ENCODE peak calls at places on chromosome 4, in five cellular contexts. I is suprapubic skin, A is endothelial cell of umbilical vein, P is fibroblast of lung, W is mesenchymal stem cell. D is an unnamed sample.
A peak's percentile ranks its signal among the peaks of the same experiment; 100 is the strongest.

GRCh38 chr4:183626168-183626567 is 32.8 kb downstream of the RWDD4 start:
- DNase-seq in W (no peak), I (no peak), A (no peak), P (no peak), D (no peak)

GRCh38 chr4:83002329-83002728 is 8.3 kb downstream of the LIN54 start:
- DNase-seq in I (no peak), P (no peak), W (no peak), A (no peak), D (no peak)

GRCh38 chr4:42712854-42713253 is 55.9 kb upstream of the ATP8A1 start:
- DNase-seq in A (no peak), I (no peak), P (no peak), W (no peak), D (no peak)

GRCh38 chr4:127604949-127605709 is 27.6 kb upstream of the INTU start:
- DNase-seq in A (peak; percentile 26), P (peak; percentile 22), I (no peak), W (peak; percentile 39), D (no peak)

GRCh38 chr4:55180980-55181379 is 55.6 kb upstream of the KDR start:
- DNase-seq in A (no peak), W (peak; percentile 33), P (peak; percentile 52), I (no peak), D (no peak)

GRCh38 chr4:76733380-76733779 is 164.6 kb downstream of the SOWAHB start:
- DNase-seq in W (no peak), P (no peak), A (no peak), I (no peak), D (no peak)

GRCh38 chr4:7964459-7964858 is 24.8 kb upstream of the AFAP1 start:
- DNase-seq in P (no peak), A (no peak), I (no peak), W (no peak), D (no peak)

GRCh38 chr4:81343046-81343445 is 128.0 kb upstream of the PRKG2 start:
- DNase-seq in A (no peak), W (no peak), P (no peak), I (no peak), D (no peak)

GRCh38 chr4:184359905-184360304 is 114.4 kb downstream of the IRF2 start:
- DNase-seq in I (no peak), A (no peak), P (no peak), W (no peak), D (no peak)

GRCh38 chr4:21991537-21991936 is 43.0 kb upstream of the KCNIP4 start:
- DNase-seq in P (no peak), A (no peak), W (no peak), I (no peak), D (no peak)

GRCh38 chr4:132065940-132066495 is 1083.1 kb upstream of the PCDH10 start:
- DNase-seq in I (no peak), A (peak; percentile 5), P (peak; percentile 20), W (peak; percentile 23), D (no peak)

GRCh38 chr4:132059227-132059626 is 1089.9 kb upstream of the PCDH10 start:
- DNase-seq in A (no peak), P (no peak), W (no peak), I (no peak), D (no peak)

GRCh38 chr4:132063829-132064228 is 1085.3 kb upstream of the PCDH10 start:
- DNase-seq in P (peak; percentile 68), W (peak; percentile 37), I (no peak), A (peak; percentile 95), D (no peak)

DNA sequence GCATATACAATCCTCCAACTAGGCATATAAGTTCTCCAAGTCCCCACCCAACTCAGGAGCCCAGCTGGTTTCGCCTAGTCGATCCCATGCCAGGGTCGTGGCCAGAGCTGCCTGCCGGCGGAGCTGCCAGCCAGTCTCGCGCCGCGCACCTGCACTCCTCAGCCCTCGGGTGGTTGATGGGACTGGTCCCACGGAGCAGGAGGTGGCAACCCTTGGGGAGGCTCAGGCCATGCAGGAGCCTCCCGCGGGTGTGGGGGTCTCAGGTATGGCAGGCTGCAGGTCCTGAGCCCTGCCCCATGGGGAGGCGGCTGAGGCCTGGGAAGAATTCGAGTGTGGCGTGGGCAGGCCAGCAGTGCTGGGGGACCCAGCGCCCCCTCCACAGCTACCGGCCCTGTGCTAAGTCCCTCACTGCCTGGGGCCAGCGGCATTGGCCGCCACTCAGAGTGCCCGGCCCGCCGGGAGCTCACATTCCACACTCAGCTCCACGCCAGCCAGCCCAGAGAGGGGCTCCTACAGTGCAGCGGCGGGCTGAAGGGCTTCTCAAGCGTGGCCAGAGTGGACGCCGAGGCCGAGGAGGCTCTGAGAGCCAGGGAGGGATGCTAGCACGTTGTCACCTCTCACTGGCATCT is 1086.4 kb upstream of the PCDH10 start:
- DNase-seq in P (no peak), I (no peak), W (no peak), A (no peak), D (no peak)
- H3K4me3 ChIP-seq in P (no peak overlapping the region), I (no peak overlapping the region), W (no peak overlapping the region), A (no peak overlapping the region), D (no peak overlapping the region)

GRCh38 chr4:118834960-118835895 is 698 bp downstream of the SEC24D start:
- DNase-seq in W (peak; percentile 97), P (peak; percentile 95), A (peak; percentile 90), I (peak; percentile 76), D (peak; percentile 59)

GRCh38 chr4:118835896-118836762 is at the start of gene SEC24D:
- DNase-seq in A (peak; percentile 89), W (peak; percentile 89), I (peak; percentile 89), P (peak; percentile 78), D (peak; percentile 63)

GRCh38 chr4:118833192-118833820 is 2.6 kb downstream of the SEC24D start:
- DNase-seq in A (no peak), I (no peak), W (no peak), P (no peak), D (no peak)

GRCh38 chr4:118836763-118837507 is 1.0 kb upstream of the SEC24D start:
- DNase-seq in W (no peak), A (no peak), I (no peak), P (no peak), D (no peak)

GRCh38 chr4:118834070-118834469 is 1.9 kb downstream of the SEC24D start:
- DNase-seq in W (peak; percentile 34), P (peak; percentile 44), A (no peak), I (no peak), D (no peak)
- H3K4me3 ChIP-seq in W (peak overlapping the region; percentile 84), P (peak overlapping the region; percentile 71), A (no peak overlapping the region), I (peak overlapping the region; percentile 97), D (peak overlapping the region; percentile 75)

GRCh38 chr4:56804551-56804950 is 16.9 kb downstream of the SPINK2 start:
- DNase-seq in W (peak; percentile 49), P (peak; percentile 92), I (no peak), A (no peak), D (no peak)
- H3K4me3 ChIP-seq in W (no peak overlapping the region), P (no peak overlapping the region), I (no peak overlapping the region), A (no peak overlapping the region), D (no peak overlapping the region)

DNA sequence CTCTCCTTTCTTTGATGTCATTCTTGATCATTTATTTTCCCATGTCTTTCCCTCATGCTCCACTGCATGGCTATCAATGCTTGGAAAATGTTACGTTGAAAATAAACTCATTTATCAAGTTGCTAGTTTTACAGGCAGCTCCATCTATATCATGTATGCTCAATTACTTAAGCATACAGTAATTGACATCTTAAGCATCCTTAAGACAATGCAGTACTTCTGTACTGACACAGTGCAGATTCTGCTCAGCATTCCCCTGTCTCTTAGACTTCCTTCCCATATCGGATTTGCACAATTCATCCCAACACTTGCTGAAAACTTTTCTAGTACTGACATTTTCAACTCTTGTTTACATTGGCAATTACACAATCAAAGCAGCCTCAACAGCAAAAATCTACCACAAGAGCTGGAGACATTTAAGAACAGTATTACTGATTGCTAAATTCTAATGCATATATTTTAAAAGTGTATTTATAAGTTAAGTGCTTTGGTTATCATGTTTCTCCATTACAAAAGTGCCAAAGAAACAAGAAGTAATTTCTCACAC is 165.6 kb downstream of the ATP10D start:
- DNase-seq in W (peak; percentile 70), I (no peak), A (no peak), P (peak; percentile 30), D (no peak)
- H3K4me3 ChIP-seq in W (no peak overlapping the region), I (no peak overlapping the region), A (no peak overlapping the region), P (no peak overlapping the region), D (no peak overlapping the region)

DNA sequence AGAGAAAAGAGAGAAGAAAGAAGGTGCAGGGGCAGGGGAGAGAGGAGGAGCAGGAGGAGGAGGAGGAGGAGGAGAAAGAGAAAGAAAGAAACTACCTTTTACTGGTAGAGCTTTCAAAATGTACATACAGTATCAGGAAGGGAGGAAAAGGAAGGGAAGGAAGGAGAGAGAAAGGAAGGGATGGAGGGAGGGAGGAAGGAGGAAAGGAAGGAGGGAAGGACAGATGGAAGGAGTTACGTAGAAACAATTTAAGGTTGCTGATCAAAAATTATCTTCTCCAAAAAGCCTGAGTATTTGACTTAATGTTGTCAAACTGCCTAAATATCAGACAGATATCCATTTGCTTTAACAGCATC is 13.4 kb downstream of the TBC1D9 start:
- DNase-seq in P (no peak), W (no peak), I (no peak), A (no peak), D (no peak)
- H3K4me3 ChIP-seq in P (no peak overlapping the region), W (peak overlapping the region; percentile 55), I (no peak overlapping the region), A (no peak overlapping the region), D (no peak overlapping the region)

GRCh38 chr4:37225778-37226177 is 18.8 kb upstream of the NWD2 start:
- DNase-seq in I (no peak), A (no peak), P (no peak), W (no peak), D (no peak)
- H3K4me3 ChIP-seq in I (no peak overlapping the region), A (no peak overlapping the region), P (no peak overlapping the region), W (no peak overlapping the region), D (no peak overlapping the region)

DNA sequence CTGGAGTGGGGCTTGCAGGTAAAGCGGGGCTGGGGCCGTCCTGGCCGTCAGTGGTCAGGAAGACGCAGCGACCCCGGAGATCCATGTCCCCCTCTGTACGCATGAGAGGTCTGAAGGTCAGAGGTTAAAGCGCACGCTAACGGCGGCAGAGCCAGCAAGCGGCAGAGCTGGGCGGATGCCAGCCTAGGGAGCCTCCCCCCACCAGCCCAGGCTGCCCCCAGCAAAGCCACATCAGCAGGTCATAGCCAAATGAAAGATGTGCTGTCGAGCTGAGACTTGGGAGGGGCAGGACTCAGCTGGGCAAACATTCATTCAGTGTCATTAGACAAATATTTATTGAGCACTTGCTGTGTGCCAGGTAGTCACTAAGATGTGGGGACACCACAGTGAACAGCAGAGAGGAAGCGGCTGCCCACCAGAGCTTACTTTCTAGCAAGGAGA is 593 bp upstream of the JAKMIP1 start:
- DNase-seq in I (no peak), P (no peak), W (no peak), A (no peak), D (no peak)
- H3K4me3 ChIP-seq in I (peak overlapping the region; percentile 51), P (no peak overlapping the region), W (no peak overlapping the region), A (no peak overlapping the region), D (peak overlapping the region; percentile 15)

D was measured in HFF-Myc.